ENCODE peak calls at places on chromosomes 5 and 9, in six cellular contexts. N is brain microvascular endothelial cell; U is prostate gland; C is Peyer's patch; K is CD8-positive, alpha-beta T cell; G is heart left ventricle. R is an unnamed sample.

GRCh38 chr9:23088932-23089364 is 642.3 kb downstream of the DMRTA1 start:
- DNase-seq in N (no peak), U (peak), C (no peak), K (no peak), G (no peak), R (no peak)

GRCh38 chr5:94544784-94545318 is 73.6 kb downstream of the KIAA0825 start:
- DNase-seq in N (no peak), U (no peak), C (no peak), K (no peak), G (no peak), R (no peak)

GRCh38 chr5:150619359-150620230 is 20.9 kb upstream of the SYNPO start:
- DNase-seq in N (no peak), U (no peak), C (no peak), K (no peak), G (peak), R (no peak)

GRCh38 chr9:126338945-126339344 is 12.3 kb downstream of the MVB12B start:
- DNase-seq in N (no peak), U (no peak), C (no peak), K (no peak), G (no peak), R (no peak)

GRCh38 chr5:126723643-126724042 is 53.3 kb upstream of the LMNB1 start:
- DNase-seq in N (no peak), U (no peak), C (no peak), K (no peak), G (no peak), R (no peak)

GRCh38 chr9:93658184-93658925 is 82.0 kb downstream of the PHF2 start:
- DNase-seq in N (no peak), U (no peak), C (peak), K (no peak), G (peak), R (no peak)

GRCh38 chr5:52786937-52787599 is 648 bp upstream of the ITGA1 start:
- DNase-seq in N (no peak), U (peak), C (peak), K (peak), G (no peak), R (peak)

GRCh38 chr9:10232352-10232930 is 380.4 kb downstream of the PTPRD start:
- DNase-seq in N (peak), U (no peak), C (no peak), K (no peak), G (no peak), R (no peak)

GRCh38 chr5:174693697-174694400 is 30.5 kb upstream of the MSX2 start:
- DNase-seq in N (no peak), U (peak), C (peak), K (no peak), G (no peak), R (no peak)

GRCh38 chr9:447230-448025 is 232.8 kb downstream of the DOCK8 start:
- DNase-seq in N (no peak), U (no peak), C (peak), K (peak), G (no peak), R (peak)

GRCh38 chr9:13295556-13295955 is 16.1 kb upstream of the MPDZ start:
- DNase-seq in N (no peak), U (no peak), C (no peak), K (no peak), G (no peak), R (no peak)

GRCh38 chr9:109417054-109417453 is 81.1 kb downstream of the PTPN3 start:
- DNase-seq in N (no peak), U (peak), C (no peak), K (no peak), G (no peak), R (no peak)

GRCh38 chr5:160462167-160462566 is 40.5 kb downstream of the PTTG1 start:
- DNase-seq in N (no peak), U (no peak), C (no peak), K (no peak), G (no peak), R (no peak)

GRCh38 chr9:117034862-117035261 is 347.8 kb downstream of the TRIM32 start:
- DNase-seq in N (peak), U (no peak), C (no peak), K (no peak), G (no peak), R (no peak)

GRCh38 chr9:34554211-34555001 is 31.6 kb upstream of the ENHO start:
- DNase-seq in N (no peak), U (no peak), C (no peak), K (no peak), G (no peak), R (no peak)

GRCh38 chr5:17732351-17732923 is 98.2 kb downstream of the TAF11L14 start:
- DNase-seq in N (no peak), U (no peak), C (no peak), K (no peak), G (no peak), R (no peak)

GRCh38 chr9:131366745-131367401 is 27.0 kb upstream of the PRRC2B start:
- DNase-seq in N (peak), U (no peak), C (no peak), K (no peak), G (peak), R (no peak)

GRCh38 chr9:5025416-5025815 is 40.3 kb downstream of the JAK2 start:
- DNase-seq in N (peak), U (no peak), C (no peak), K (no peak), G (no peak), R (no peak)

GRCh38 chr5:149829954-149830353 is 99.8 kb downstream of the PPARGC1B start:
- DNase-seq in N (no peak), U (no peak), C (no peak), K (no peak), G (no peak), R (no peak)

GRCh38 chr9:38339087-38339486 is 53.4 kb upstream of the ALDH1B1 start:
- DNase-seq in N (peak), U (no peak), C (peak), K (no peak), G (no peak), R (no peak)

GRCh38 chr9:121725008-121725795 is 73.8 kb downstream of the DAB2IP start:
- DNase-seq in N (peak), U (peak), C (peak), K (no peak), G (peak), R (no peak)

GRCh38 chr9:124810513-124811355 is 33.8 kb downstream of the OLFML2A start:
- DNase-seq in N (peak), U (no peak), C (no peak), K (no peak), G (peak), R (no peak)

GRCh38 chr5:128356011-128356410 is 182.0 kb downstream of the FBN2 start:
- DNase-seq in N (no peak), U (no peak), C (no peak), K (no peak), G (no peak), R (no peak)

DNA sequence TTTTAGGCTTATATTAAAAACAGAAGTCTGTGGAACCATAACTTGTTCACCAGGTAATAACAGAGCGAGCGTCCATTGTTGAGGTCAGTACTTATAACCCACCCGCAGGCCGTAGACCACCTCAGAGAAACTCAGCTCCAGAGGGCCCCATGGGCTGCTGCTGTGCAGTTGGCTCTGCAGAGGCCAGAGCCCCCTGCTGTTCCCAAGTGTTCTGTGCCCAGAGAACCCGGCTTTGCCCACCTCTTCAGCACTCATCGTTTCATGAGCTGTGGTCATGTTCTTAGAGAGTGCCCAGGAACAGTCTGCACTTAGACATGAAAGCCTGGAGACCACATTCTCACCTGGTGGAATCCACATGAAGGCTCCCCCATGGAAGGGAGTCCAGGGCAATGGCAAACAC is 50.4 kb upstream of the SLC2A8 start:
- DNase-seq in N (no peak), U (no peak), C (no peak), K (no peak), G (no peak), R (no peak)
- TF ChIP-seq CTCF in N (peak), U (no peak), C (no peak), K (no peak), G (no peak), R (no peak)

GRCh38 chr9:129253820-129254381 is 75.8 kb upstream of the IER5L start:
- DNase-seq in N (peak), U (no peak), C (no peak), K (no peak), G (peak), R (no peak)
- H3K27ac ChIP-seq in N (no peak), U (no peak), C (no peak), K (no peak), G (peak), R (no peak)

GRCh38 chr9:107044872-107045271 is 181.9 kb downstream of the ZNF462 start:
- DNase-seq in N (no peak), U (no peak), C (peak), K (no peak), G (no peak), R (no peak)

GRCh38 chr9:107046692-107047091 is 183.7 kb downstream of the ZNF462 start:
- DNase-seq in N (no peak), U (no peak), C (no peak), K (no peak), G (no peak), R (no peak)

GRCh38 chr9:107039546-107039945 is 176.6 kb downstream of the ZNF462 start:
- DNase-seq in N (peak), U (no peak), C (no peak), K (no peak), G (no peak), R (no peak)

GRCh38 chr9:107049046-107049824 is 186.3 kb downstream of the ZNF462 start:
- DNase-seq in N (no peak), U (no peak), C (no peak), K (no peak), G (no peak), R (no peak)

GRCh38 chr9:107043886-107044285 is 180.9 kb downstream of the ZNF462 start:
- DNase-seq in N (no peak), U (no peak), C (no peak), K (no peak), G (no peak), R (no peak)
- TF ChIP-seq CTCF in N (no peak), U (no peak), C (no peak), K (no peak), G (no peak), R (no peak)

DNA sequence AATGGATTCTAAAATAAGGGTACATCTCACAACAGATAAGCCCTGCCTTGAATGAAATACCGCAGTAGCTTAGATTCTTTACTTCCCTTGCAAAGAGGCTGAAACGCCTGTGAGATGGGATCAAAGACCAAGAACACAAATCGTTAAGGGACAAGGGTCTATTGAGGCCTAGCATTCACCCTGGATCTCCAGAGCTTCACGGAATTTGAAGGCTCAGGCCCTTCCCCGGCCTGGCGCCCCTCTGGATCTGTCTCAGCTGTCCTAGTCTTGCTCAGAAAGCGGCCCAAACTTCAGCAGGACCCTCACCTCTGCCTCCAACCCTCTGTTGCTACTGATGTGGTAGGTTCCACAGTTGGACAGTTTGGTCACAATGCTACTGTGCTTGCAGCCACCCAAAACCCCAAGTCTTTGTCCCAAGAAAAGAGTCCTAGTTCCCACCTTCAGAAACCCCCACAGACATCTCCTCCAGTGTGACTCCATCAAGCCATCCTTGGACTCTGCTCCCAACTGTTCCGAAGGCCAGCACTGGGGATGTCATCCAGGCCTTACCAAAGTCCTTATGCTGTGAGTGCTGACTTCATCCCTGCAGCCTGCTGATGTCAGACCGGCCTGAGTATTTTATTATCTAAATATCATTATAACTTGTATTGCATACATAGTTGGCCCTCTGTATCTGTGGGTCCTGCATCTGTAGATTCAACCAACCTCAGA is 9.4 kb downstream of the CORO2A start:
- DNase-seq in N (no peak), U (no peak), C (peak), K (no peak), G (no peak), R (no peak)
- H3K27ac ChIP-seq in N (no peak), U (no peak), C (peak), K (no peak), G (no peak), R (no peak)

GRCh38 chr5:54519083-54519541 is 1.6 kb downstream of the SNX18 start:
- DNase-seq in N (no peak), U (peak), C (peak), K (no peak), G (peak), R (no peak)

GRCh38 chr5:54517512-54518145 is at the start of gene SNX18:
- DNase-seq in N (peak), U (peak), C (peak), K (peak), G (peak), R (peak)

GRCh38 chr5:54520438-54520846 is 2.9 kb downstream of the SNX18 start:
- DNase-seq in N (no peak), U (no peak), C (no peak), K (no peak), G (peak), R (no peak)

GRCh38 chr5:54517174-54517511 is 416 bp upstream of the SNX18 start:
- DNase-seq in N (no peak), U (peak), C (no peak), K (no peak), G (no peak), R (no peak)

DNA sequence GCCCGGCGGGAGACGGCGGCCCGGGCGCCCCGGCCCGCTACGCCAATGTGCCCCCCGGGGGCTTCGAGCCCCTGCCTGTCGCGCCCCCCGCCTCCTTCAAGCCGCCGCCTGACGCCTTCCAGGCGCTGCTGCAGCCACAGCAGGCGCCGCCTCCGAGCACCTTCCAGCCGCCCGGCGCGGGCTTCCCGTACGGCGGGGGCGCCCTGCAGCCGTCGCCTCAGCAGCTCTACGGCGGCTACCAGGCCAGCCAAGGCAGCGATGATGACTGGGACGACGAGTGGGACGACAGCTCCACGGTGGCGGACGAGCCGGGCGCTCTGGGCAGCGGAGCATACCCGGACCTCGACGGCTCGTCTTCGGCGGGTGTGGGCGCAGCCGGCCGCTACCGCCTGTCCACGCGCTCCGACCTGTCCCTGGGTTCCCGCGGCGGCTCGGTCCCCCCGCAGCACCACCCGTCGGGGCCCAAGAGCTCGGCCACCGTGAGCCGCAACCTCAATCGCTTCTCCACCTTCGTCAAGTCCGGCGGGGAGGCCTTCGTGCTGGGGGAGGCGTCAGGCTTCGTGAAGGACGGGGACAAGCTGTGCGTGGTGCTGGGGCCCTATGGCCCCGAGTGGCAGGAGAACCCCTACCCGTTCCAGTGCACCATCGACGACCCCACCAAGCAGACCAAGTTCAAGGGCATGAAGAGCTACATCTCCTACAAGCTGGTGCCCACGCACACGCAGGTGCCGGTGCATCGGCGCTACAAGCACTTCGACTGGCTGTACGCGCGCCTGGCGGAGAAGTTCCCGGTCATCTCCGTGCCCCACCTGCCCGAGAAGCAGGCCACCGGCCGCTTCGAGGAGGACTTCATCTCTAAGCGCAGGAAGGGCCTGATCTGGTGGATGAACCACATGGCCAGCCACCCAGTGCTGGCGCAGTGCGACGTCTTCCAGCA is 855 bp downstream of the SNX18 start:
- DNase-seq in N (no peak), U (peak), C (peak), K (peak), G (peak), R (peak)
- TF ChIP-seq CTCF in N (no peak), U (no peak), C (no peak), K (no peak), G (no peak), R (no peak)

GRCh38 chr9:7236186-7236585 is 478.4 kb downstream of the KDM4C start:
- DNase-seq in N (no peak), U (no peak), C (no peak), K (no peak), G (no peak), R (no peak)
- H3K27ac ChIP-seq in N (no peak), U (no peak), C (no peak), K (no peak), G (no peak), R (no peak)

GRCh38 chr5:141175933-141176332 is 1.7 kb upstream of the PCDHB8 start:
- DNase-seq in N (no peak), U (no peak), C (no peak), K (no peak), G (no peak), R (no peak)

DNA sequence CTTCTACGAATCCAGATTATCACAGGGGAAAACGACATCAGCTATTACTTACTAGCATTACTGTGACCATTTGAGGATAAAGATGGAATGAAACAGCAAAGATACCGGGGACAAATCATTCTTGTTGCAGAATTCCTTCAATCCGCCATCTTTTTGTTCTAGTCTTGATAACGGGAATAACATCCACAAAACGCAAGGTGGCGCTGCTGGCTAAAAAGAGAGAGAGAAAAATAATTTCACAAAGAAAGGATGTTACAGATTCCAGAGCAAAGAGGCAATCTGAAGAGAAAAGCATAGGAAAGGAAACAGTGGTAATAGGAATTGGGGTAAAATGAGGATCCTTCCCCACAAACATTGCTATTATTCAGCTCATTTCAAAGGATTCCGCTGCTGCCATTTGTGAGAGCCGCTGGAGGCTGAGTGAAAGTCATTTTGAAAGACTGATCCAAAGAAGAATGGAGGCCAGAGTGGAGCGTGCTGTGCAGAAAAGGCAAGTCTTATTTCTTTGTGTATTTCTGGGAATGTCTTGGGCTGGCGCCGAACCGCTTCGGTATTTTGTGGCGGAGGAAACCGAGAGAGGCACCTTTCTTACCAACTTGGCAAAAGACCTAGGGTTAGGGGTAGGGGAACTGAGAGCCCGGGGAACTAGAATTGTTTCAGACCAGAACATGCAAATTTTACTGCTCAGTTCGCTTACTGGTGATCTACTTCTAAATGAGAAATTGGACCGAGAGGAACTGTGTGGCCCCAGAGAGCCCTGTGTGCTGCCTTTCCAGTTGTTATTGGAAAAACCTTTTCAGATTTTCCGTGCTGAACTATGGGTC is at the start of gene PCDHB7:
- DNase-seq in N (no peak), U (no peak), C (no peak), K (no peak), G (no peak), R (peak)
- TF ChIP-seq CTCF in N (peak), U (peak), C (no peak), K (peak), G (peak), R (peak)

GRCh38 chr5:31853398-31854135 is 214.6 kb downstream of the PDZD2 start:
- DNase-seq in N (no peak), U (peak), C (no peak), K (no peak), G (no peak), R (no peak)
- H3K27ac ChIP-seq in N (no peak), U (peak), C (no peak), K (no peak), G (peak), R (no peak)

GRCh38 chr5:66724740-66725139 is 128.5 kb downstream of the MAST4 start:
- DNase-seq in N (no peak), U (no peak), C (no peak), K (no peak), G (no peak), R (no peak)
- TF ChIP-seq CTCF in N (peak), U (no peak), C (no peak), K (no peak), G (no peak), R (no peak)

DNA sequence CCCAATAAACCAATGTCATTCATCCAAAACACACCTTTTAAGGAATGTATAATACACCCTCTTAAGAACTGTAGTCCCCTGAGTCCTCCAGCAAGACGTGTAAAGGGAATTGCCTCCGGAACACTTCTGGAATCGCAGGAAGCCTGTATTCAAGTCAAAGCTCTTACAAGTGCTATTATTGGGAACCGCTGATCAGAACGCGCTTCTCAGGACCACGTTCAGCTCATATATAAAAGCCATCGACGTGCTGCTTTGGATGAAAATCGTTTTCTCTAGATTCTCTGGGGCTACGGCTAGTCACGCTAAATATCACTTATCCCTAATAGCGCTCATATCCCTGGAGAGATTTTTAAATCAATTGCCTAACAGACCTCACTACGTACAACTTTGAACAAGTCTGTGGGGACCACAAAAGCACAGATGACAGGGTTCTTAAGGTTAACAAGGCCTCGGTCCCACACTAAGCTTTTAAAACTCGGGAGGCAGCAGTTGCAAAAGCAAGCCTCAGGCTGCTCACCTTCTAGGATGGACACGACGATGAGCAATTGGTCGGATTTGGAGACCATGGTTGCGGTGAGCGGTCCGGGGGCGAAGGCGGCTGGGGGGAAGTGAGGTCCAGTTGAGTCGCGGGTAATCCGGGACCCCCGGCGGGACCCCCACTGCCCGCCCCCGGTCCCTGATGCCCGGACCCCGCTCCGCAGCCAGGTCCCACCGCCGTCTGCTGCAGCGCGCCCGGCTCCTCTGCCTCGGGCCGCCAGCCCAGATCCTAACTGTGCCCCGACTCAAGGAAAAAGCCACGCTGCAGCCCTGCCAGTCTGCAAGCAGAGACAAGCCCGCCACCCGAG is 548 bp downstream of the CEP120 start:
- DNase-seq in N (peak), U (peak), C (no peak), K (peak), G (no peak), R (no peak)
- H3K27ac ChIP-seq in N (peak), U (peak), C (peak), K (peak), G (peak), R (peak)